ENCODE peak calls at places on chromosomes 6 and 20, in nine cellular contexts. U, T, M, B, I, H, V, R and E are unnamed samples.

GRCh38 chr20:1423625-1424106 is 30.8 kb upstream of the FKBP1A start:
- DNase-seq in U (peak; percentile 42), T (peak; percentile 14), M (peak; percentile 58), B (no peak), I (peak; percentile 39), H (peak; percentile 58), V (no peak), R (peak; percentile 5), E (peak; percentile 92)

GRCh38 chr6:35876902-35877301 is 44.0 kb downstream of the SRPK1 start:
- DNase-seq in U (no peak), T (no peak), M (no peak), B (no peak), I (no peak), H (no peak), V (no peak), R (no peak), E (no peak)

GRCh38 chr6:89254569-89254968 is 37.4 kb upstream of the GABRR1 start:
- DNase-seq in U (no peak), T (no peak), M (no peak), B (no peak), I (no peak), H (no peak), V (no peak), R (no peak), E (no peak)

GRCh38 chr20:10447028-10447427 is 11.9 kb downstream of the SLX4IP start:
- DNase-seq in U (peak; percentile 71), T (no peak), M (peak; percentile 47), B (peak; percentile 57), I (no peak), H (peak; percentile 66), V (no peak), R (peak; percentile 20), E (peak; percentile 69)

GRCh38 chr6:70668499-70668812 is 773 bp downstream of the SMAP1 start:
- DNase-seq in U (peak; percentile 46), T (no peak), M (no peak), B (no peak), I (no peak), H (no peak), V (no peak), R (no peak), E (no peak)

GRCh38 chr6:167877994-167878779 is 51.5 kb downstream of the AFDN start:
- DNase-seq in U (no peak), T (no peak), M (no peak), B (no peak), I (no peak), H (no peak), V (no peak), R (no peak), E (no peak)

GRCh38 chr6:16849280-16850210 is 88.3 kb upstream of the ATXN1 start:
- DNase-seq in U (peak; percentile 91), T (no peak), M (peak; percentile 92), B (no peak), I (no peak), H (no peak), V (no peak), R (no peak), E (peak; percentile 69)

GRCh38 chr6:34347303-34347702 is 45.2 kb downstream of the NUDT3 start:
- DNase-seq in U (no peak), T (no peak), M (no peak), B (no peak), I (no peak), H (no peak), V (no peak), R (no peak), E (no peak)

GRCh38 chr6:122660296-122660695 is 50.1 kb downstream of the PKIB start:
- DNase-seq in U (no peak), T (no peak), M (no peak), B (no peak), I (no peak), H (no peak), V (no peak), R (no peak), E (peak; percentile 77)

GRCh38 chr20:22370137-22370536 is 214.2 kb downstream of the FOXA2 start:
- DNase-seq in U (no peak), T (no peak), M (no peak), B (no peak), I (no peak), H (no peak), V (no peak), R (no peak), E (no peak)

GRCh38 chr6:2576499-2576898 is 174.2 kb downstream of the MYLK4 start:
- DNase-seq in U (no peak), T (no peak), M (no peak), B (no peak), I (no peak), H (no peak), V (no peak), R (no peak), E (no peak)

GRCh38 chr20:23393999-23394775 is 27.1 kb downstream of the NAPB start:
- DNase-seq in U (no peak), T (no peak), M (no peak), B (no peak), I (no peak), H (no peak), V (no peak), R (no peak), E (no peak)

GRCh38 chr6:29941476-29941875 is 856 bp upstream of the HLA-A start:
- DNase-seq in U (peak; percentile 42), T (no peak), M (no peak), B (no peak), I (no peak), H (no peak), V (no peak), R (no peak), E (peak; percentile 31)

GRCh38 chr20:24937579-24937978 is 11.5 kb upstream of the CST7 start:
- DNase-seq in U (no peak), T (no peak), M (no peak), B (no peak), I (no peak), H (no peak), V (no peak), R (no peak), E (no peak)

GRCh38 chr6:34047913-34048867 is 97.7 kb downstream of the GRM4 start:
- DNase-seq in U (no peak), T (no peak), M (no peak), B (no peak), I (no peak), H (no peak), V (no peak), R (no peak), E (no peak)

GRCh38 chr20:51306521-51307358 is 235.8 kb downstream of the NFATC2 start:
- DNase-seq in U (peak; percentile 73), T (peak; percentile 77), M (peak; percentile 61), B (peak; percentile 70), I (peak; percentile 74), H (peak; percentile 79), V (no peak), R (peak; percentile 43), E (peak; percentile 66)

GRCh38 chr20:25243416-25243979 is 4.4 kb upstream of the PYGB start:
- DNase-seq in U (no peak), T (no peak), M (no peak), B (no peak), I (no peak), H (no peak), V (no peak), R (no peak), E (no peak)

GRCh38 chr6:141540207-141540606 is 592.5 kb upstream of the GJE1 start:
- DNase-seq in U (no peak), T (no peak), M (peak; percentile 59), B (no peak), I (no peak), H (no peak), V (no peak), R (no peak), E (no peak)